ENCODE peak calls at places on chromosomes 3 and 15, in ten cellular contexts. One of them, this sample, is unnamed.

GRCh38 chr3:194607592-194608386 is 25.4 kb downstream of the TMEM44 start:
- DNase-seq in KG1: no peak
- DNase-seq in stimulated activated CD4-positive, alpha-beta T cell treated with anti-CD3 and anti-CD28 coated beads, Interleukin-1b, Interleukin-23, amount 100 ng/mL, for 24 hours: no peak
- DNase-seq in ovary: no peak
- DNase-seq in GF-D8: no peak
- DNase-seq in NCI-H1436 treated with DMSO at 0.1 percent for 48 hours: no peak
- DNase-seq in NCI-H2029 treated with DMSO at 0.1 percent for 48 hours: peak; percentile 65
- DNase-seq in activated CD4-positive, alpha-beta T cell treated with anti-CD3 and anti-CD28 coated beads, Interleukin-2, amount 10 ng/mL, durations not matched to agents 7 days and 5 days: no peak
- DNase-seq in activated effector memory CD4-positive, alpha-beta T cell treated with Interleukin-2 at 50 U/mL for 16 hours: no peak
- DNase-seq in GM23248: no peak
- DNase-seq in this sample: no peak

GRCh38 chr15:31349233-31350141 is 22.9 kb downstream of the KLF13 start:
- DNase-seq in GF-D8: no peak
- DNase-seq in stimulated activated CD4-positive, alpha-beta T cell treated with anti-CD3 and anti-CD28 coated beads, Interleukin-1b, Interleukin-23, amount 100 ng/mL, for 24 hours: no peak
- DNase-seq in KG1: no peak
- DNase-seq in NCI-H1436 treated with DMSO at 0.1 percent for 48 hours: no peak
- DNase-seq in NCI-H2029 treated with DMSO at 0.1 percent for 48 hours: no peak
- DNase-seq in activated effector memory CD4-positive, alpha-beta T cell treated with Interleukin-2 at 50 U/mL for 16 hours: no peak
- DNase-seq in activated CD4-positive, alpha-beta T cell treated with anti-CD3 and anti-CD28 coated beads, Interleukin-2, amount 10 ng/mL, durations not matched to agents 7 days and 5 days: no peak
- DNase-seq in ovary: no peak
- DNase-seq in GM23248: no peak
- DNase-seq in this sample: no peak

GRCh38 chr15:37059051-37059450 is 41.3 kb downstream of the MEIS2 start:
- DNase-seq in activated effector memory CD4-positive, alpha-beta T cell treated with Interleukin-2 at 50 U/mL for 16 hours: no peak
- DNase-seq in activated CD4-positive, alpha-beta T cell treated with anti-CD3 and anti-CD28 coated beads, Interleukin-2, amount 10 ng/mL, durations not matched to agents 7 days and 5 days: no peak
- DNase-seq in KG1: no peak
- DNase-seq in GM23248: peak; percentile 90
- DNase-seq in NCI-H1436 treated with DMSO at 0.1 percent for 48 hours: no peak
- DNase-seq in ovary: no peak
- DNase-seq in GF-D8: no peak
- DNase-seq in stimulated activated CD4-positive, alpha-beta T cell treated with anti-CD3 and anti-CD28 coated beads, Interleukin-1b, Interleukin-23, amount 100 ng/mL, for 24 hours: no peak
- DNase-seq in NCI-H2029 treated with DMSO at 0.1 percent for 48 hours: no peak
- DNase-seq in this sample: peak; percentile 88

GRCh38 chr3:168885028-168885427 is 778.5 kb downstream of the MECOM start:
- DNase-seq in ovary: no peak
- DNase-seq in GM23248: peak; percentile 75
- DNase-seq in stimulated activated CD4-positive, alpha-beta T cell treated with anti-CD3 and anti-CD28 coated beads, Interleukin-1b, Interleukin-23, amount 100 ng/mL, for 24 hours: no peak
- DNase-seq in NCI-H1436 treated with DMSO at 0.1 percent for 48 hours: no peak
- DNase-seq in activated effector memory CD4-positive, alpha-beta T cell treated with Interleukin-2 at 50 U/mL for 16 hours: no peak
- DNase-seq in NCI-H2029 treated with DMSO at 0.1 percent for 48 hours: no peak
- DNase-seq in GF-D8: no peak
- DNase-seq in KG1: no peak
- DNase-seq in activated CD4-positive, alpha-beta T cell treated with anti-CD3 and anti-CD28 coated beads, Interleukin-2, amount 10 ng/mL, durations not matched to agents 7 days and 5 days: no peak
- DNase-seq in this sample: peak; percentile 88

GRCh38 chr3:175266993-175267960 is 408.1 kb downstream of the NAALADL2 start:
- DNase-seq in NCI-H2029 treated with DMSO at 0.1 percent for 48 hours: no peak
- DNase-seq in activated effector memory CD4-positive, alpha-beta T cell treated with Interleukin-2 at 50 U/mL for 16 hours: no peak
- DNase-seq in ovary: no peak
- DNase-seq in activated CD4-positive, alpha-beta T cell treated with anti-CD3 and anti-CD28 coated beads, Interleukin-2, amount 10 ng/mL, durations not matched to agents 7 days and 5 days: no peak
- DNase-seq in NCI-H1436 treated with DMSO at 0.1 percent for 48 hours: no peak
- DNase-seq in KG1: no peak
- DNase-seq in GF-D8: no peak
- DNase-seq in GM23248: peak; percentile 81
- DNase-seq in stimulated activated CD4-positive, alpha-beta T cell treated with anti-CD3 and anti-CD28 coated beads, Interleukin-1b, Interleukin-23, amount 100 ng/mL, for 24 hours: no peak
- DNase-seq in this sample: peak; percentile 93

GRCh38 chr3:169659858-169660614 is 3.5 kb downstream of the MECOM start:
- DNase-seq in stimulated activated CD4-positive, alpha-beta T cell treated with anti-CD3 and anti-CD28 coated beads, Interleukin-1b, Interleukin-23, amount 100 ng/mL, for 24 hours: no peak
- DNase-seq in ovary: no peak
- DNase-seq in GM23248: no peak
- DNase-seq in GF-D8: no peak
- DNase-seq in NCI-H2029 treated with DMSO at 0.1 percent for 48 hours: no peak
- DNase-seq in KG1: peak; percentile 29
- DNase-seq in activated effector memory CD4-positive, alpha-beta T cell treated with Interleukin-2 at 50 U/mL for 16 hours: no peak
- DNase-seq in NCI-H1436 treated with DMSO at 0.1 percent for 48 hours: no peak
- DNase-seq in activated CD4-positive, alpha-beta T cell treated with anti-CD3 and anti-CD28 coated beads, Interleukin-2, amount 10 ng/mL, durations not matched to agents 7 days and 5 days: no peak
- DNase-seq in this sample: peak; percentile 5

GRCh38 chr3:179398574-179399249 is 51.2 kb downstream of the MFN1 start:
- DNase-seq in ovary: no peak
- DNase-seq in activated CD4-positive, alpha-beta T cell treated with anti-CD3 and anti-CD28 coated beads, Interleukin-2, amount 10 ng/mL, durations not matched to agents 7 days and 5 days: no peak
- DNase-seq in GF-D8: no peak
- DNase-seq in activated effector memory CD4-positive, alpha-beta T cell treated with Interleukin-2 at 50 U/mL for 16 hours: no peak
- DNase-seq in KG1: no peak
- DNase-seq in NCI-H1436 treated with DMSO at 0.1 percent for 48 hours: no peak
- DNase-seq in stimulated activated CD4-positive, alpha-beta T cell treated with anti-CD3 and anti-CD28 coated beads, Interleukin-1b, Interleukin-23, amount 100 ng/mL, for 24 hours: no peak
- DNase-seq in GM23248: peak; percentile 63
- DNase-seq in NCI-H2029 treated with DMSO at 0.1 percent for 48 hours: no peak
- DNase-seq in this sample: peak; percentile 77

GRCh38 chr3:194671511-194671899 is 486 bp downstream of the LSG1 start:
- DNase-seq in stimulated activated CD4-positive, alpha-beta T cell treated with anti-CD3 and anti-CD28 coated beads, Interleukin-1b, Interleukin-23, amount 100 ng/mL, for 24 hours: no peak
- DNase-seq in activated effector memory CD4-positive, alpha-beta T cell treated with Interleukin-2 at 50 U/mL for 16 hours: no peak
- DNase-seq in GF-D8: peak; percentile 8
- DNase-seq in GM23248: peak; percentile 74
- DNase-seq in activated CD4-positive, alpha-beta T cell treated with anti-CD3 and anti-CD28 coated beads, Interleukin-2, amount 10 ng/mL, durations not matched to agents 7 days and 5 days: peak; percentile 51
- DNase-seq in NCI-H1436 treated with DMSO at 0.1 percent for 48 hours: no peak
- DNase-seq in ovary: no peak
- DNase-seq in KG1: peak; percentile 53
- DNase-seq in NCI-H2029 treated with DMSO at 0.1 percent for 48 hours: no peak
- DNase-seq in this sample: peak; percentile 53

GRCh38 chr15:66603301-66604179 is 37.7 kb upstream of the LCTL start:
- DNase-seq in stimulated activated CD4-positive, alpha-beta T cell treated with anti-CD3 and anti-CD28 coated beads, Interleukin-1b, Interleukin-23, amount 100 ng/mL, for 24 hours: peak; percentile 30
- DNase-seq in activated CD4-positive, alpha-beta T cell treated with anti-CD3 and anti-CD28 coated beads, Interleukin-2, amount 10 ng/mL, durations not matched to agents 7 days and 5 days: peak; percentile 66
- DNase-seq in GF-D8: no peak
- DNase-seq in KG1: peak; percentile 28
- DNase-seq in NCI-H1436 treated with DMSO at 0.1 percent for 48 hours: no peak
- DNase-seq in NCI-H2029 treated with DMSO at 0.1 percent for 48 hours: peak; percentile 0
- DNase-seq in activated effector memory CD4-positive, alpha-beta T cell treated with Interleukin-2 at 50 U/mL for 16 hours: peak; percentile 29
- DNase-seq in GM23248: peak; percentile 79
- DNase-seq in ovary: peak; percentile 82
- DNase-seq in this sample: peak; percentile 67

GRCh38 chr15:64398575-64398974 is 10.9 kb downstream of the TRIP4 start:
- DNase-seq in GM23248: peak; percentile 35
- DNase-seq in NCI-H2029 treated with DMSO at 0.1 percent for 48 hours: no peak
- DNase-seq in ovary: no peak
- DNase-seq in activated effector memory CD4-positive, alpha-beta T cell treated with Interleukin-2 at 50 U/mL for 16 hours: no peak
- DNase-seq in stimulated activated CD4-positive, alpha-beta T cell treated with anti-CD3 and anti-CD28 coated beads, Interleukin-1b, Interleukin-23, amount 100 ng/mL, for 24 hours: no peak
- DNase-seq in NCI-H1436 treated with DMSO at 0.1 percent for 48 hours: no peak
- DNase-seq in GF-D8: no peak
- DNase-seq in KG1: no peak
- DNase-seq in activated CD4-positive, alpha-beta T cell treated with anti-CD3 and anti-CD28 coated beads, Interleukin-2, amount 10 ng/mL, durations not matched to agents 7 days and 5 days: no peak
- DNase-seq in this sample: peak; percentile 50

GRCh38 chr15:63049747-63050439 is 7.3 kb downstream of the TPM1 start:
- DNase-seq in activated effector memory CD4-positive, alpha-beta T cell treated with Interleukin-2 at 50 U/mL for 16 hours: no peak
- DNase-seq in NCI-H2029 treated with DMSO at 0.1 percent for 48 hours: no peak
- DNase-seq in stimulated activated CD4-positive, alpha-beta T cell treated with anti-CD3 and anti-CD28 coated beads, Interleukin-1b, Interleukin-23, amount 100 ng/mL, for 24 hours: no peak
- DNase-seq in GF-D8: no peak
- DNase-seq in GM23248: peak; percentile 48
- DNase-seq in activated CD4-positive, alpha-beta T cell treated with anti-CD3 and anti-CD28 coated beads, Interleukin-2, amount 10 ng/mL, durations not matched to agents 7 days and 5 days: no peak
- DNase-seq in ovary: no peak
- DNase-seq in NCI-H1436 treated with DMSO at 0.1 percent for 48 hours: no peak
- DNase-seq in KG1: no peak
- DNase-seq in this sample: peak; percentile 48

GRCh38 chr3:30399394-30400181 is 206.8 kb upstream of the TGFBR2 start:
- DNase-seq in NCI-H1436 treated with DMSO at 0.1 percent for 48 hours: no peak
- DNase-seq in activated CD4-positive, alpha-beta T cell treated with anti-CD3 and anti-CD28 coated beads, Interleukin-2, amount 10 ng/mL, durations not matched to agents 7 days and 5 days: no peak
- DNase-seq in ovary: no peak
- DNase-seq in GF-D8: no peak
- DNase-seq in stimulated activated CD4-positive, alpha-beta T cell treated with anti-CD3 and anti-CD28 coated beads, Interleukin-1b, Interleukin-23, amount 100 ng/mL, for 24 hours: no peak
- DNase-seq in NCI-H2029 treated with DMSO at 0.1 percent for 48 hours: no peak
- DNase-seq in GM23248: no peak
- DNase-seq in KG1: no peak
- DNase-seq in activated effector memory CD4-positive, alpha-beta T cell treated with Interleukin-2 at 50 U/mL for 16 hours: no peak
- DNase-seq in this sample: peak; percentile 41

GRCh38 chr3:182482692-182483091 is 310.6 kb upstream of the ATP11B start:
- DNase-seq in GF-D8: no peak
- DNase-seq in NCI-H2029 treated with DMSO at 0.1 percent for 48 hours: no peak
- DNase-seq in ovary: no peak
- DNase-seq in KG1: no peak
- DNase-seq in activated effector memory CD4-positive, alpha-beta T cell treated with Interleukin-2 at 50 U/mL for 16 hours: no peak
- DNase-seq in GM23248: no peak
- DNase-seq in activated CD4-positive, alpha-beta T cell treated with anti-CD3 and anti-CD28 coated beads, Interleukin-2, amount 10 ng/mL, durations not matched to agents 7 days and 5 days: no peak
- DNase-seq in NCI-H1436 treated with DMSO at 0.1 percent for 48 hours: no peak
- DNase-seq in stimulated activated CD4-positive, alpha-beta T cell treated with anti-CD3 and anti-CD28 coated beads, Interleukin-1b, Interleukin-23, amount 100 ng/mL, for 24 hours: no peak
- DNase-seq in this sample: no peak

GRCh38 chr3:138796761-138797160 is 38.0 kb downstream of the PIK3CB start:
- DNase-seq in NCI-H2029 treated with DMSO at 0.1 percent for 48 hours: no peak
- DNase-seq in stimulated activated CD4-positive, alpha-beta T cell treated with anti-CD3 and anti-CD28 coated beads, Interleukin-1b, Interleukin-23, amount 100 ng/mL, for 24 hours: no peak
- DNase-seq in activated effector memory CD4-positive, alpha-beta T cell treated with Interleukin-2 at 50 U/mL for 16 hours: no peak
- DNase-seq in ovary: no peak
- DNase-seq in NCI-H1436 treated with DMSO at 0.1 percent for 48 hours: no peak
- DNase-seq in activated CD4-positive, alpha-beta T cell treated with anti-CD3 and anti-CD28 coated beads, Interleukin-2, amount 10 ng/mL, durations not matched to agents 7 days and 5 days: no peak
- DNase-seq in GF-D8: no peak
- DNase-seq in GM23248: no peak
- DNase-seq in KG1: no peak
- DNase-seq in this sample: no peak

GRCh38 chr15:23402544-23402943 is 44.5 kb downstream of the GOLGA6L2 start:
- DNase-seq in NCI-H1436 treated with DMSO at 0.1 percent for 48 hours: no peak
- DNase-seq in NCI-H2029 treated with DMSO at 0.1 percent for 48 hours: no peak
- DNase-seq in ovary: no peak
- DNase-seq in activated CD4-positive, alpha-beta T cell treated with anti-CD3 and anti-CD28 coated beads, Interleukin-2, amount 10 ng/mL, durations not matched to agents 7 days and 5 days: no peak
- DNase-seq in activated effector memory CD4-positive, alpha-beta T cell treated with Interleukin-2 at 50 U/mL for 16 hours: no peak
- DNase-seq in GM23248: no peak
- DNase-seq in KG1: no peak
- DNase-seq in GF-D8: no peak
- DNase-seq in stimulated activated CD4-positive, alpha-beta T cell treated with anti-CD3 and anti-CD28 coated beads, Interleukin-1b, Interleukin-23, amount 100 ng/mL, for 24 hours: no peak
- DNase-seq in this sample: no peak

This sample was measured in EH.